ENCODE peak calls at places on chromosomes 16 and 17, in seven cellular contexts. Y, W, Q, C, S, O and I are unnamed samples. For H3K4me1, the result is how much of the 10 kb centered on the place peaks cover.

GRCh38 chr17:26774291-26775218 is 519.4 kb upstream of the WSB1 start:
- DNase-seq in Y (no peak), W (no peak), Q (no peak), C (no peak), S (peak), O (no peak), I (no peak)

GRCh38 chr16:2151188-2152091 is 3.0 kb downstream of the RAB26 start:
- DNase-seq in Y (no peak), W (no peak), Q (no peak), C (no peak), S (no peak), O (no peak), I (no peak)

GRCh38 chr17:37700881-37701280 is 44.0 kb downstream of the HNF1B start:
- DNase-seq in Y (no peak), W (no peak), Q (no peak), C (peak), S (no peak), O (no peak), I (no peak)

GRCh38 chr16:79278506-79278905 is 322.0 kb downstream of the MAF start:
- DNase-seq in Y (peak), W (no peak), Q (no peak), C (no peak), S (no peak), O (no peak), I (no peak)

GRCh38 chr17:35568561-35568960 is 7.9 kb upstream of the SLFN14 start:
- DNase-seq in Y (no peak), W (no peak), Q (no peak), C (no peak), S (no peak), O (peak), I (peak)

GRCh38 chr17:42031584-42031983 is 11.7 kb downstream of the NKIRAS2 start:
- DNase-seq in Y (no peak), W (no peak), Q (peak), C (peak), S (no peak), O (no peak), I (no peak)

GRCh38 chr17:2474371-2474770 is 37.3 kb downstream of the METTL16 start:
- DNase-seq in Y (no peak), W (no peak), Q (no peak), C (no peak), S (no peak), O (no peak), I (no peak)

GRCh38 chr17:76981545-76982295 is 113.5 kb downstream of the MGAT5B start:
- DNase-seq in Y (no peak), W (no peak), Q (no peak), C (no peak), S (no peak), O (no peak), I (no peak)

GRCh38 chr17:19410875-19411291 is at the start of gene RNF112:
- DNase-seq in Y (no peak), W (no peak), Q (no peak), C (peak), S (no peak), O (peak), I (no peak)

GRCh38 chr16:30561212-30561816 is 3.1 kb upstream of the ZNF764 start:
- DNase-seq in Y (no peak), W (no peak), Q (peak), C (peak), S (peak), O (no peak), I (peak)

GRCh38 chr16:88789593-88789992 is 4.6 kb upstream of the PIEZO1 start:
- DNase-seq in Y (no peak), W (no peak), Q (peak), C (no peak), S (no peak), O (no peak), I (no peak)

GRCh38 chr16:17143546-17144419 is 327.0 kb downstream of the XYLT1 start:
- DNase-seq in Y (no peak), W (no peak), Q (no peak), C (no peak), S (no peak), O (no peak), I (no peak)

DNA sequence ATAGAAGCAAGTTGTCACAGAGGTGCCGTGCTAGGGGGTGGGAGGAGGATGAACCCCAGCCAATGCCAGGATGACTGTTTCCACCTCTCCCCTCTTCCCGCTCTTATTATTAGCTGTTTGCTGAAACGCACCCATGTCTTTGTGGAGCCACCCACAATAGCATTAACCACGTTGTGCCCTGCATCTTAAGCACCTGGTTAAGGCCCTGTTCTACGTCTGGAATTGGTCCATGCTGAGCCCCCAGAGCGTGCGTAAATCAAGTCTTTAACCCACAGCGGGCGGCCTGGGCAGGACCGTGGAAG is 123.7 kb downstream of the MSI2 start:
- DNase-seq in Y (no peak), W (no peak), Q (no peak), C (no peak), S (no peak), O (no peak), I (no peak)
- H3K4me1 ChIP-seq in Y (under half), W (under half), Q (under half), C (under half), S (under half), O (under half), I (under half)

DNA sequence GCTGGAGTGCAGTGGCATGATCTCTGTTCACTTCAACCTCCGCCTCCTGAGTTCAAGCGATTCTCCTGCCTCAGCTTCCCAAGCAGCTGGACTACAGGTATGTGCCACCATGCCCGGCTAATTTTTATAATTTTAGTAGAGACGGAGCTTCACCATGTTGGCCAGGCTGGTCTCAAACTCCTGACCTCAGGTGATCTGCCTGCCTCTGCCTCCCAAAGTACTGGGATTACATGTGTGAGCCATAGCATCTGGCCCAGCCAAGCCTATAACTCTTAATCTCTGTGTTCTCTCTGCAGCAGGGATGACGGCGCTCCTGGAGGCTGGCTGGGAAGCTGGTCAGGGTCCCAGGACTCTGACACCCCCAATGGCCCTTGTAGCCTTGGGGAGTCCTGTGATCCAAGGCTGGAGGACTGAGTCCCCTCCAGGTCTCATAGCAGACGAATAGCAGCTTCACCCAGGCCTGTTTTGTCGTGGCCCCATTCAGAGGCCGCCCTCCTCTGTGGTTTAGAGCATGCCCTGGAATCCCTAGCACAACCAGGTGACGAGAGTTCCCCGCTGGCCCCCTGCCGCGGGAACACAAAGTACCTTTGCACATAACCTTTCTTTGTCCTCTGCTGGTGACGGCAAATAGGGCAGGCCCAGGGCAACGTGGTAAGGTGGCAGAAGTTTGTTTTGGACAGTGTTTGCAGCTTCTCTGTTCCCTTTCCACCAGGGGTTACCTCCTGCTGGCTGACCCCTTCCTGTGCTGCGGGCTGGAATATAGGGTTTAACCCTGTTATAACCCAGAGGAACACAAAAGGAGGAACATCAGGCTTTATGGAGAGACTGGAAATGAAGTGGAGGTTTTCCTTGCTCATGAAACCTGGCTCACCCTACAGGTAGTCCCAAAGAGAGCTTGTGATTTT is 43.0 kb upstream of the TOB1 start:
- DNase-seq in Y (peak), W (peak), Q (peak), C (peak), S (peak), O (no peak), I (peak)
- H3K4me1 ChIP-seq in Y (half or more), W (half or more), Q (under half), C (under half), S (under half), O (under half), I (under half)

DNA sequence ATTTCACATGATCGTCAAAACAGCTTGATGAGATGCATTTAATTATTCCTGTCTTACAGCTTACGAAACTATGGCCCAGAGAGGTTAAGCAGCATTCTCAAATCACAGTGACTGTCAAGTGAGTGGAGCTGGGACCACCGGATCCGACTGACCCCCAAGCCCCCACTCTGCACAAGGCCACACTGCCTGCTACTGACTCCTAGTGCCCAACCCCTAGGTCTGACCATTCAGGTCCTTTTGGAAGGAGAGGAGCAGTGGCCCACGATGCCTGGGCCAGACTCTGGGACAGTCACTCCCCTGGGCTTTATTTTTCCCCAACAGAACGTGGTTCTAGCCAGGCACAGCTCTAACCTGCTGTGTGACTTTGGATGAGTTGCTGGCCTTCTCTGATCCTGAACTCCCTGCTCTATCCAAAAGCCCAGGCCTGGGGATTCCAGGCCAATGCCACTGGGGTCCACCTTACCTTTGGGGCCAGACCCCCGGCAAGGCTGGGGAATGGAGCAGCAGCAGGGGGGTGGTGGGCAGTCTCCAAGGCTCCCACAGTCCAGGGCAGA is 9.9 kb downstream of the TSPOAP1 start:
- DNase-seq in Y (peak), W (no peak), Q (no peak), C (no peak), S (peak), O (no peak), I (no peak)
- H3K4me1 ChIP-seq in Y (under half), W (under half), Q (under half), C (under half), S (under half), O (under half), I (under half)

DNA sequence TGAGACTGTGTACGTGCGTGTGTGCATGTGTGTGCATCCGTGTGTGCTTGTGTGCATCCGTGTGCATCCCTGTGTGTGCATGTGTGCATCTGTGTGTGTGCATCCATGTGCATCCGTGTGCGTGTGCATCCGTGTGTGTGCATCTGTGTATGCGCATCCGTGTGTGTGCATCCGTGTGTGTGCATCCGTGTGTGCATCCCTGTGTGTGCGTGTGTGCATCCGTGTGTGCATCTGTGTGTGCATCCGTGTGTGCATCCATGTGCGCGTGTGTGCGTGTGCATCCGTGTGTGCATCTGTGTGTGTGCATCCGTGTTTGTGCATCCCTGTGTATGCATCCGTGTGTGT is 5.3 kb downstream of the ITGAE start:
- DNase-seq in Y (no peak), W (no peak), Q (no peak), C (no peak), S (no peak), O (no peak), I (no peak)
- H3K4me1 ChIP-seq in Y (under half), W (under half), Q (under half), C (under half), S (under half), O (under half), I (under half)

GRCh38 chr17:62704381-62704971 is 77.0 kb downstream of the MRC2 start:
- DNase-seq in Y (no peak), W (no peak), Q (peak), C (no peak), S (peak), O (peak), I (peak)

GRCh38 chr17:62706598-62707424 is 79.3 kb downstream of the MRC2 start:
- DNase-seq in Y (no peak), W (no peak), Q (no peak), C (no peak), S (no peak), O (no peak), I (no peak)

GRCh38 chr17:62703776-62704380 is 76.4 kb downstream of the MRC2 start:
- DNase-seq in Y (peak), W (peak), Q (peak), C (peak), S (peak), O (peak), I (peak)

GRCh38 chr17:62705781-62706597 is 78.5 kb downstream of the MRC2 start:
- DNase-seq in Y (no peak), W (no peak), Q (no peak), C (no peak), S (peak), O (no peak), I (peak)

GRCh38 chr17:62705116-62705515 is 77.6 kb downstream of the MRC2 start:
- DNase-seq in Y (no peak), W (no peak), Q (no peak), C (no peak), S (no peak), O (no peak), I (no peak)
- H3K4me1 ChIP-seq in Y (under half), W (under half), Q (under half), C (under half), S (under half), O (under half), I (under half)